ENCODE peak calls at places on chromosomes 12 and 14, in four cellular contexts. One of them, this sample, is unnamed.

GRCh38 chr12:47789712-47790489 is 16.9 kb downstream of the SLC48A1 start:
- DNase-seq in NCI-H1694: no peak
- DNase-seq in fibroblast of villous mesenchyme: no peak
- DNase-seq in T-helper 1 cell: no peak
- DNase-seq in this sample: no peak

GRCh38 chr12:104740668-104741067 is 217.4 kb downstream of the SLC41A2 start:
- DNase-seq in fibroblast of villous mesenchyme: no peak
- DNase-seq in T-helper 1 cell: peak; percentile 75
- DNase-seq in NCI-H1694: no peak
- DNase-seq in this sample: no peak

GRCh38 chr14:26191123-26191522 is 406.7 kb downstream of the NOVA1 start:
- DNase-seq in NCI-H1694: no peak
- DNase-seq in T-helper 1 cell: no peak
- DNase-seq in fibroblast of villous mesenchyme: no peak
- DNase-seq in this sample: no peak

GRCh38 chr12:26018926-26019325 is 60.4 kb downstream of the RASSF8 start:
- DNase-seq in T-helper 1 cell: no peak
- DNase-seq in NCI-H1694: no peak
- DNase-seq in fibroblast of villous mesenchyme: peak; percentile 47
- DNase-seq in this sample: no peak

GRCh38 chr12:54299515-54300266 is 1.1 kb downstream of the NFE2 start:
- DNase-seq in fibroblast of villous mesenchyme: no peak
- DNase-seq in NCI-H1694: no peak
- DNase-seq in T-helper 1 cell: no peak
- DNase-seq in this sample: no peak

GRCh38 chr14:104446611-104447010 is 133.0 kb upstream of the C14orf180 start:
- DNase-seq in fibroblast of villous mesenchyme: no peak
- DNase-seq in NCI-H1694: no peak
- DNase-seq in T-helper 1 cell: no peak
- DNase-seq in this sample: no peak

GRCh38 chr14:80419769-80420168 is 208.5 kb upstream of the DIO2 start:
- DNase-seq in NCI-H1694: no peak
- DNase-seq in fibroblast of villous mesenchyme: no peak
- DNase-seq in T-helper 1 cell: no peak
- DNase-seq in this sample: no peak

GRCh38 chr14:102338724-102339123 is 19.2 kb downstream of the ZNF839 start:
- DNase-seq in fibroblast of villous mesenchyme: no peak
- DNase-seq in T-helper 1 cell: no peak
- DNase-seq in NCI-H1694: no peak
- DNase-seq in this sample: no peak

GRCh38 chr12:5085896-5086295 is 42.2 kb downstream of the KCNA5 start:
- DNase-seq in NCI-H1694: no peak
- DNase-seq in fibroblast of villous mesenchyme: peak; percentile 42
- DNase-seq in T-helper 1 cell: no peak
- DNase-seq in this sample: no peak

GRCh38 chr12:29589852-29590251 is 92.4 kb upstream of the OVCH1 start:
- DNase-seq in T-helper 1 cell: no peak
- DNase-seq in fibroblast of villous mesenchyme: peak; percentile 55
- DNase-seq in NCI-H1694: no peak
- DNase-seq in this sample: no peak

GRCh38 chr14:78018283-78018682 is 151.9 kb upstream of the NRXN3 start:
- DNase-seq in fibroblast of villous mesenchyme: no peak
- DNase-seq in NCI-H1694: no peak
- DNase-seq in T-helper 1 cell: no peak
- DNase-seq in this sample: no peak

GRCh38 chr12:46210835-46211439 is 57.9 kb downstream of the SLC38A1 start:
- DNase-seq in NCI-H1694: no peak
- DNase-seq in T-helper 1 cell: no peak
- DNase-seq in fibroblast of villous mesenchyme: no peak
- DNase-seq in this sample: peak; percentile 14

GRCh38 chr14:98163285-98163741 is 1108.7 kb downstream of the BCL11B start:
- DNase-seq in fibroblast of villous mesenchyme: no peak
- DNase-seq in NCI-H1694: no peak
- DNase-seq in T-helper 1 cell: no peak
- DNase-seq in this sample: no peak

GRCh38 chr12:8032242-8033152 is at the start of gene FOXJ2:
- DNase-seq in NCI-H1694: peak; percentile 4
- DNase-seq in fibroblast of villous mesenchyme: peak; percentile 75
- DNase-seq in T-helper 1 cell: peak; percentile 77
- DNase-seq in this sample: peak; percentile 25

GRCh38 chr12:132362966-132363660 is 33.7 kb upstream of the GALNT9 start:
- DNase-seq in NCI-H1694: no peak
- DNase-seq in T-helper 1 cell: no peak
- DNase-seq in fibroblast of villous mesenchyme: no peak
- DNase-seq in this sample: no peak

GRCh38 chr12:57127101-57127709 is 1.1 kb upstream of the LRP1 start:
- DNase-seq in T-helper 1 cell: peak; percentile 14
- DNase-seq in fibroblast of villous mesenchyme: no peak
- DNase-seq in NCI-H1694: no peak
- DNase-seq in this sample: peak; percentile 45

GRCh38 chr12:39102474-39103209 is 197.3 kb upstream of the CPNE8 start:
- DNase-seq in fibroblast of villous mesenchyme: no peak
- DNase-seq in T-helper 1 cell: no peak
- DNase-seq in NCI-H1694: no peak
- DNase-seq in this sample: no peak

GRCh38 chr12:16880864-16881285 is 274.9 kb upstream of the LMO3 start:
- DNase-seq in T-helper 1 cell: no peak
- DNase-seq in NCI-H1694: peak; percentile 65
- DNase-seq in fibroblast of villous mesenchyme: no peak
- DNase-seq in this sample: peak; percentile 70

GRCh38 chr14:37081220-37081619 is 91.2 kb downstream of the SLC25A21 start:
- DNase-seq in T-helper 1 cell: no peak
- DNase-seq in fibroblast of villous mesenchyme: no peak
- DNase-seq in NCI-H1694: no peak
- DNase-seq in this sample: no peak

GRCh38 chr12:111942557-111942956 is 70.4 kb downstream of the TMEM116 start:
- DNase-seq in T-helper 1 cell: no peak
- DNase-seq in fibroblast of villous mesenchyme: peak; percentile 61
- DNase-seq in NCI-H1694: no peak
- DNase-seq in this sample: no peak

GRCh38 chr14:26765768-26766550 is 168.1 kb upstream of the NOVA1 start:
- DNase-seq in NCI-H1694: no peak
- DNase-seq in T-helper 1 cell: no peak
- DNase-seq in fibroblast of villous mesenchyme: peak; percentile 81
- DNase-seq in this sample: peak; percentile 61

GRCh38 chr12:55925870-55926737 is 1.6 kb downstream of the PYM1 start:
- DNase-seq in T-helper 1 cell: peak; percentile 41
- DNase-seq in NCI-H1694: no peak
- DNase-seq in fibroblast of villous mesenchyme: no peak
- DNase-seq in this sample: no peak

GRCh38 chr12:56334490-56334793 is 642 bp upstream of the PAN2 start:
- DNase-seq in fibroblast of villous mesenchyme: no peak
- DNase-seq in T-helper 1 cell: no peak
- DNase-seq in NCI-H1694: no peak
- DNase-seq in this sample: no peak

GRCh38 chr12:75315518-75315917 is 14.6 kb downstream of the CAPS2 start:
- DNase-seq in NCI-H1694: no peak
- DNase-seq in fibroblast of villous mesenchyme: peak; percentile 12
- DNase-seq in T-helper 1 cell: no peak
- DNase-seq in this sample: no peak

GRCh38 chr12:64716839-64717455 is 42.3 kb downstream of the GNS start:
- DNase-seq in NCI-H1694: no peak
- DNase-seq in T-helper 1 cell: no peak
- DNase-seq in fibroblast of villous mesenchyme: no peak
- DNase-seq in this sample: no peak

GRCh38 chr12:110279976-110280783 is 867 bp upstream of the ATP2A2 start:
- DNase-seq in T-helper 1 cell: peak; percentile 38
- DNase-seq in fibroblast of villous mesenchyme: no peak
- DNase-seq in NCI-H1694: peak; percentile 36
- DNase-seq in this sample: peak; percentile 51

GRCh38 chr12:119911147-119911546 is 34.0 kb upstream of the CIT start:
- DNase-seq in NCI-H1694: no peak
- DNase-seq in T-helper 1 cell: no peak
- DNase-seq in fibroblast of villous mesenchyme: peak; percentile 11
- DNase-seq in this sample: no peak

GRCh38 chr14:105894978-105895881 is 368.8 kb downstream of the TMEM121 start:
- DNase-seq in NCI-H1694: no peak
- DNase-seq in fibroblast of villous mesenchyme: no peak
- DNase-seq in T-helper 1 cell: no peak
- DNase-seq in this sample: no peak

This sample was measured in DMS153.